ENCODE peak calls at places on chromosome X, in seven cellular contexts. One of them, this sample, is unnamed.
A peak's percentile ranks its signal among the peaks of the same experiment; 100 is the strongest.

GRCh38 chrX:154115750-154116149 is 18.2 kb upstream of the MECP2 start:
- DNase-seq in SHP77: no peak
- DNase-seq in ELF-1: no peak
- DNase-seq in coronary artery: no peak
- DNase-seq in Daoy: no peak
- DNase-seq in ELR: no peak
- DNase-seq in activated effector memory CD4-positive, alpha-beta T cell treated with Interleukin-2 at 50 U/mL for 16 hours: no peak
- DNase-seq in this sample: no peak

GRCh38 chrX:41386222-41386990 is 52.4 kb downstream of the DDX3X start:
- DNase-seq in ELR: no peak
- DNase-seq in coronary artery: no peak
- DNase-seq in ELF-1: no peak
- DNase-seq in SHP77: no peak
- DNase-seq in Daoy: no peak
- DNase-seq in activated effector memory CD4-positive, alpha-beta T cell treated with Interleukin-2 at 50 U/mL for 16 hours: no peak
- DNase-seq in this sample: no peak

GRCh38 chrX:150465856-150466775 is 102.3 kb upstream of the MTM1 start:
- DNase-seq in ELF-1: no peak
- DNase-seq in ELR: no peak
- DNase-seq in coronary artery: peak; percentile 55
- DNase-seq in SHP77: no peak
- DNase-seq in Daoy: no peak
- DNase-seq in activated effector memory CD4-positive, alpha-beta T cell treated with Interleukin-2 at 50 U/mL for 16 hours: no peak
- DNase-seq in this sample: no peak

GRCh38 chrX:151801980-151802379 is 67.4 kb downstream of the CNGA2 start:
- DNase-seq in ELR: peak; percentile 36
- DNase-seq in Daoy: peak; percentile 3
- DNase-seq in activated effector memory CD4-positive, alpha-beta T cell treated with Interleukin-2 at 50 U/mL for 16 hours: no peak
- DNase-seq in SHP77: no peak
- DNase-seq in coronary artery: no peak
- DNase-seq in ELF-1: peak; percentile 23
- DNase-seq in this sample: no peak

GRCh38 chrX:66602381-66602938 is 36.4 kb downstream of the EDA2R start:
- DNase-seq in coronary artery: no peak
- DNase-seq in ELR: no peak
- DNase-seq in Daoy: no peak
- DNase-seq in activated effector memory CD4-positive, alpha-beta T cell treated with Interleukin-2 at 50 U/mL for 16 hours: no peak
- DNase-seq in ELF-1: peak; percentile 4
- DNase-seq in SHP77: no peak
- DNase-seq in this sample: no peak

GRCh38 chrX:97401586-97402101 is 517.9 kb downstream of the RPA4 start:
- DNase-seq in activated effector memory CD4-positive, alpha-beta T cell treated with Interleukin-2 at 50 U/mL for 16 hours: no peak
- DNase-seq in SHP77: no peak
- DNase-seq in coronary artery: no peak
- DNase-seq in Daoy: no peak
- DNase-seq in ELR: peak; percentile 26
- DNase-seq in ELF-1: no peak
- DNase-seq in this sample: no peak

GRCh38 chrX:84170931-84171330 is 17.1 kb downstream of the RPS6KA6 start:
- DNase-seq in Daoy: no peak
- DNase-seq in activated effector memory CD4-positive, alpha-beta T cell treated with Interleukin-2 at 50 U/mL for 16 hours: no peak
- DNase-seq in coronary artery: no peak
- DNase-seq in SHP77: no peak
- DNase-seq in ELF-1: no peak
- DNase-seq in ELR: no peak
- DNase-seq in this sample: no peak

GRCh38 chrX:15475486-15475885 is 17.6 kb downstream of the PIR start:
- DNase-seq in activated effector memory CD4-positive, alpha-beta T cell treated with Interleukin-2 at 50 U/mL for 16 hours: no peak
- DNase-seq in coronary artery: no peak
- DNase-seq in ELF-1: no peak
- DNase-seq in ELR: no peak
- DNase-seq in SHP77: no peak
- DNase-seq in Daoy: no peak
- DNase-seq in this sample: no peak